ENCODE peak calls at places on chromosome 2, in four cellular contexts. D is kidney epithelial cell, J is osteocyte, E is mesothelial cell of epicardium. G is an unnamed sample.

GRCh38 chr2:201411421-201411820 is 39.8 kb downstream of the TRAK2 start:
- DNase-seq in D (no peak), J (no peak), E (no peak), G (no peak)

GRCh38 chr2:152925540-152926448 is 207.4 kb downstream of the ARL6IP6 start:
- DNase-seq in D (no peak), J (no peak), E (peak), G (no peak)

GRCh38 chr2:169979025-169979424 is 151.8 kb downstream of the UBR3 start:
- DNase-seq in D (no peak), J (no peak), E (no peak), G (no peak)

GRCh38 chr2:11505652-11506610 is 27.9 kb upstream of the GREB1 start:
- DNase-seq in D (peak), J (peak), E (no peak), G (no peak)

GRCh38 chr2:211457325-211457724 is 900.9 kb downstream of the CPS1 start:
- DNase-seq in D (no peak), J (no peak), E (no peak), G (no peak)

GRCh38 chr2:239876241-239876947 is 148.7 kb downstream of the NDUFA10 start:
- DNase-seq in D (no peak), J (peak), E (peak), G (no peak)

GRCh38 chr2:128413014-128413717 is 94.5 kb upstream of the HS6ST1 start:
- DNase-seq in D (no peak), J (peak), E (peak), G (no peak)

GRCh38 chr2:107633580-107634147 is 193.0 kb upstream of the RGPD4 start:
- DNase-seq in D (peak), J (no peak), E (no peak), G (no peak)

GRCh38 chr2:170122883-170123547 is 54.9 kb upstream of the MYO3B start:
- DNase-seq in D (peak), J (no peak), E (no peak), G (no peak)

GRCh38 chr2:96471772-96472171 is 33.4 kb downstream of the NEURL3 start:
- DNase-seq in D (no peak), J (no peak), E (no peak), G (no peak)

GRCh38 chr2:151765760-151766159 is 31.5 kb upstream of the NEB start:
- DNase-seq in D (no peak), J (no peak), E (no peak), G (no peak)

GRCh38 chr2:71897145-71897495 is 250.5 kb downstream of the CYP26B1 start:
- DNase-seq in D (no peak), J (peak), E (no peak), G (no peak)

GRCh38 chr2:174117951-174118930 is 130.1 kb downstream of the OLA1 start:
- DNase-seq in D (no peak), J (no peak), E (no peak), G (no peak)

GRCh38 chr2:200509227-200509607 is 651 bp downstream of the KCTD18 start:
- DNase-seq in D (no peak), J (no peak), E (no peak), G (no peak)

GRCh38 chr2:208285853-208286252 is 19.8 kb downstream of the PIKFYVE start:
- DNase-seq in D (no peak), J (no peak), E (no peak), G (no peak)

GRCh38 chr2:1986598-1986997 is 242.3 kb upstream of the PXDN start:
- DNase-seq in D (no peak), J (peak), E (no peak), G (no peak)

GRCh38 chr2:29238497-29238896 is 123.3 kb downstream of the CLIP4 start:
- DNase-seq in D (no peak), J (no peak), E (no peak), G (no peak)

GRCh38 chr2:16658082-16658481 is 7.6 kb downstream of the CYRIA start:
- DNase-seq in D (no peak), J (no peak), E (no peak), G (no peak)
- TF ChIP-seq CTCF in D (no peak), J (no peak), E (no peak), G (no peak)

GRCh38 chr2:235921508-235922260 is 246.5 kb downstream of the GBX2 start:
- DNase-seq in D (no peak), J (no peak), E (peak), G (no peak)
- TF ChIP-seq CTCF in D (no peak), J (no peak), E (no peak), G (no peak)

DNA sequence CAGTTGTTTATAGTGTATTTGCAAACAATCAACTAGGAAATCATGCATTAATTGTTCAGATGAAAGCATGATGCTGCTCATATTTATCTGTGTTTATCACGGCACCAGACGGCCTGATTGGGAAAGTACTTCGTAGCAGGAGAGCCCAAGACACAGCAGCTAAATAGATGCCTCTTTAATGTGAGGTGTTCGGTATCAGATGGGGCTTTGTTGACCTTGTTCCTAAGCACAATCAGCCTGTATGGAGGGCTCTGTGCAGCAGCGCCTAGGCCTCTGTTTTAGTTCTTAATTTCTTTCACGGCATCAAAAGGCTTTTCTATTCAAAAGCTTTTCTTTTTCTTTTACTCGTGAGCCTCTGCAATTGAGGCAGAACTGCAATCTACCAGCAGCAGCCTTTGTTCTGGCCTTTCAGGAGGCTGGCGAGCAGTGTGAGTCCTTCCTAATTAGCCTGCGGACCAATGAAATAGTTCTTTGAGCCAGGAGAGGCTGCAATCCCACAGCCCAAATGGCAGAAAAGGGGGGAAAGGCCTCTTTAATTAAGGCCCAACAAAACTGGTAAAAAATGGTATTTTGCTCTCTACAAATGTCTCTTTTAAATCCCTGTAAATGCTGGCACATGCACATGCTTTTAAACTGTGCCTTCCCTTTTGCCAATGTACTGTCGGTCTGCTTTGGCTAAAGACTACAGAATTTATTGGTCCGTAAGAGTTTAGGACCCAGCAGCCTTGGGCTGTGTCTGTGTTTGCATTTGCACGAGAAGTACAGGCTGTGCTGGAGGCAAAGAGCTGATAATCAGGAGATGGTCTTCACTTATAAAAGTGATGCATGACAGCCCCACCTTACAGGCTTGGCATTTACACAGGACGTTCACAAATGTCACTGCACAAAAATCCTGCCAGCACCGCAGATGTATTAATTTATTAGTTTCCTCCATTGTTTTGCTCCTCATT is 159.6 kb downstream of the RND3 start:
- DNase-seq in D (no peak), J (no peak), E (no peak), G (no peak)
- TF ChIP-seq CTCF in D (no peak), J (no peak), E (no peak), G (no peak)

DNA sequence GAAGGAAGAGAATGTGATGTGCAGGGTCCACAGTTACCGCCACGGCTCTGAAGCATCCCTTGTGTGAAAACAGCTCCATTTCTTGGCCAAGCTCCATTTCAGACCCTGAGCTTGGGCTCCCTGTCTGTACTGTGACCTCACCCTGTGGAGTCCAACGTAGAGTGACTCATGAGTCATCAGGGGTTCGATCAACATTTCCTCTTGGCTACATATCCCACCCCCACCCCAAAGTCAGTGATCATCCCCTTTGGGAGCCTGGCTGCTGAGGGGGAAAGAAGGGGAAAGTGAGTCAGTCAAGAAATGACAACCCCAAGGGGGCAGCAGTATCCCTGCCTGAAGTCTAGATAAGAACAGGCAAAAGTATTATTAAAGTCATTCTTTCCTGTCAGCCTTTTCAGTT is 62.2 kb downstream of the PAPOLG start:
- DNase-seq in D (no peak), J (no peak), E (no peak), G (no peak)
- TF ChIP-seq CTCF in D (peak), J (peak), E (no peak), G (no peak)

GRCh38 chr2:234919711-234920110 is 32.1 kb upstream of the SH3BP4 start:
- DNase-seq in D (peak), J (no peak), E (no peak), G (no peak)

GRCh38 chr2:234913208-234913626 is 38.6 kb upstream of the SH3BP4 start:
- DNase-seq in D (no peak), J (no peak), E (no peak), G (no peak)

GRCh38 chr2:234914371-234915154 is 37.3 kb upstream of the SH3BP4 start:
- DNase-seq in D (no peak), J (no peak), E (no peak), G (no peak)

GRCh38 chr2:234917245-234917975 is 34.4 kb upstream of the SH3BP4 start:
- DNase-seq in D (no peak), J (no peak), E (no peak), G (no peak)

GRCh38 chr2:234916674-234917073 is 35.1 kb upstream of the SH3BP4 start:
- DNase-seq in D (no peak), J (no peak), E (no peak), G (no peak)
- TF ChIP-seq CTCF in D (no peak), J (no peak), E (no peak), G (no peak)

GRCh38 chr2:506866-507265 is 170.3 kb downstream of the TMEM18 start:
- DNase-seq in D (no peak), J (peak), E (no peak), G (no peak)

GRCh38 chr2:508121-508520 is 169.1 kb downstream of the TMEM18 start:
- DNase-seq in D (no peak), J (no peak), E (no peak), G (no peak)

GRCh38 chr2:513981-514706 is 163.1 kb downstream of the TMEM18 start:
- DNase-seq in D (no peak), J (no peak), E (no peak), G (no peak)

GRCh38 chr2:509888-510287 is 167.3 kb downstream of the TMEM18 start:
- DNase-seq in D (no peak), J (no peak), E (no peak), G (no peak)

DNA sequence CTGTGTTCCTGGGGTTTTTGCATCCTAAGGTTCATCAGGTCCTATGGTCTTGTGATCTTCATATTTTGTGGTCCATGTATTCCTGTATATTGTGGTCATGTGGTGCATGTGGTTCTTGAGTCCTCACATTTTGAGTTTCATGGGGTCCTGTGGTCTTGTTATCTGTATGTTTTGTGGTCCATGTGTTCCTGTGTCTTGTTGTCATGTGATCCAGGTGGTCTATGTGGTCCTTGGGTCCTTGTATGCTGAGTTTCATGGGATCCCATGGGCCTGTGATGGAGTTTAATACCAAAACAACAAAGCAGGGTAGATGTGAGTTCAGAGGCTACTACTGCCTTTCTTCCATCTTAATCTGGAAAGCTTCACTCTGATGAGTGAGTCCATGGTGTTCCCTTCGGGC is 166.4 kb downstream of the TMEM18 start:
- DNase-seq in D (no peak), J (no peak), E (no peak), G (no peak)
- TF ChIP-seq CTCF in D (no peak), J (no peak), E (no peak), G (no peak)

G was measured in omental fat pad.